ENCODE peak calls at places on chromosome 17, in ten cellular contexts. B, P, H, L, G, W, R, Z, T and S are unnamed samples.

GRCh38 chr17:72666519-72666874 is 426.0 kb downstream of the SLC39A11 start:
- DNase-seq in B (no peak), P (peak), H (no peak), L (no peak), G (peak), W (peak), R (no peak), Z (no peak), T (no peak), S (peak)

GRCh38 chr17:29524692-29525091 is 42.1 kb downstream of the ABHD15 start:
- DNase-seq in B (no peak), P (no peak), H (no peak), L (no peak), G (no peak), W (no peak), R (no peak), Z (no peak), T (no peak), S (peak)

GRCh38 chr17:6245301-6245810 is 175.2 kb downstream of the WSCD1 start:
- DNase-seq in B (no peak), P (no peak), H (no peak), L (no peak), G (no peak), W (no peak), R (no peak), Z (no peak), T (no peak), S (no peak)

GRCh38 chr17:42365136-42365535 is 23.1 kb downstream of the STAT3 start:
- DNase-seq in B (no peak), P (no peak), H (no peak), L (no peak), G (peak), W (peak), R (no peak), Z (no peak), T (no peak), S (peak)

GRCh38 chr17:35701491-35701890 is 29.9 kb upstream of the RASL10B start:
- DNase-seq in B (no peak), P (no peak), H (no peak), L (no peak), G (no peak), W (no peak), R (no peak), Z (no peak), T (no peak), S (no peak)

GRCh38 chr17:45976755-45977505 is 22.1 kb upstream of the STH start:
- DNase-seq in B (no peak), P (no peak), H (no peak), L (no peak), G (peak), W (peak), R (peak), Z (no peak), T (no peak), S (no peak)

GRCh38 chr17:30812218-30813177 is 12.0 kb downstream of the CRLF3 start:
- DNase-seq in B (no peak), P (peak), H (no peak), L (no peak), G (peak), W (no peak), R (no peak), Z (no peak), T (no peak), S (peak)

GRCh38 chr17:3935140-3935542 is 18.9 kb upstream of the P2RX1 start:
- DNase-seq in B (peak), P (peak), H (no peak), L (no peak), G (peak), W (peak), R (peak), Z (no peak), T (no peak), S (peak)

GRCh38 chr17:34051046-34051445 is 204.0 kb upstream of the CCL2 start:
- DNase-seq in B (no peak), P (no peak), H (no peak), L (no peak), G (no peak), W (no peak), R (no peak), Z (no peak), T (no peak), S (no peak)

GRCh38 chr17:75845058-75845711 is 981 bp upstream of the UNC13D start:
- DNase-seq in B (peak), P (peak), H (peak), L (peak), G (no peak), W (peak), R (peak), Z (peak), T (peak), S (peak)

GRCh38 chr17:81817758-81818147 is 13.8 kb downstream of the GCGR start:
- DNase-seq in B (no peak), P (no peak), H (no peak), L (no peak), G (no peak), W (no peak), R (no peak), Z (no peak), T (no peak), S (no peak)

GRCh38 chr17:1647802-1648581 is 1.7 kb downstream of the RILP start:
- DNase-seq in B (peak), P (no peak), H (no peak), L (peak), G (no peak), W (no peak), R (peak), Z (no peak), T (no peak), S (peak)

GRCh38 chr17:51540151-51540550 is 279.8 kb downstream of the UTP18 start:
- DNase-seq in B (peak), P (no peak), H (no peak), L (no peak), G (no peak), W (no peak), R (no peak), Z (no peak), T (no peak), S (no peak)

DNA sequence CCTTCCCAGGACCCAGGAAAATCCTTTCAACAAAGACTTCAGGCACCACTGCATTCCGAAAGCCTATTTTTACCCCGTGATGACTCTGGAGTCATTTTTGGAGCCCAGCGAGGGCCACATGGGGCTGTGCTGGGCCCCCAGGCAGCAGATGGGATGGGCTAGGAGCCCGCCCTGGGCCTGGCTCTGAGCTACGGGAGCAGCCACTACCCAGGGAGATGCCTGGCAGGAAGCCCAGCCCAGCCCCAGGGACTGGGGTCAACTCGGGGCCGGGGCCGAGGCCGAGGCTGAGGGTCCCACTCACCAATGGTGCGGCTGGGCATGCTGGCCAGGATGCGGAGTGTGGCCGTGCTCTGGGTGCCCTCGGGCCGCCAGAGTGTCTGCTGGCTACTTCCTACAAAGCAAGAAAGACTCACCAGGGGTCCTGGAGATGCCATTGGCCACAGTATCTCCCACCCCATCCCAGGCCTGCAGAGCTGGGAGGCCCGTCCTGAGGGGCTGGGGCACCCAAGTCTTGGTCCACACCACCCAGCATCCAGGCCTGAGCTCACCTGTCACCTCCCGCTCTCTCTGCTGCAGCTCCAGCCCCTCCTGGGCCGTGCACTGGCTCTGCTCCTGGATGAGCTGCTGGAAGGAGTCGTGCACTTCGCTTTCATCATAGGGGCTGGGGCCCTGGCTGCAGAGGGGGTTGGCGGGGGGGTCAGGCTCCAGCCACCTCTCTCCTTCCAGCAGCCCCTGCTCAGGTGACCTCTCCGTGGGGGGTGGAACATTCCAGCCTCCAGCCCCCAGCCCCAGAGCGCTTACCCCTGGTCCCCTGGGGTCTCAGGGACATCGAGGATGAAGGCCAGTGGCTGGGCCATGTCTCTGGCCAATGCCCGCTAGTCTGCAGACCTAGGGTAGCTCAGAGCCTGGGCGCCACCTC is 2.3 kb downstream of the TMC6 start:
- DNase-seq in B (no peak), P (no peak), H (no peak), L (no peak), G (no peak), W (no peak), R (peak), Z (no peak), T (no peak), S (no peak)
- H3K4me3 ChIP-seq in B (no peak), P (no peak), H (no peak), L (no peak), G (no peak), W (no peak), R (peak), Z (no peak), T (no peak), S (no peak)

DNA sequence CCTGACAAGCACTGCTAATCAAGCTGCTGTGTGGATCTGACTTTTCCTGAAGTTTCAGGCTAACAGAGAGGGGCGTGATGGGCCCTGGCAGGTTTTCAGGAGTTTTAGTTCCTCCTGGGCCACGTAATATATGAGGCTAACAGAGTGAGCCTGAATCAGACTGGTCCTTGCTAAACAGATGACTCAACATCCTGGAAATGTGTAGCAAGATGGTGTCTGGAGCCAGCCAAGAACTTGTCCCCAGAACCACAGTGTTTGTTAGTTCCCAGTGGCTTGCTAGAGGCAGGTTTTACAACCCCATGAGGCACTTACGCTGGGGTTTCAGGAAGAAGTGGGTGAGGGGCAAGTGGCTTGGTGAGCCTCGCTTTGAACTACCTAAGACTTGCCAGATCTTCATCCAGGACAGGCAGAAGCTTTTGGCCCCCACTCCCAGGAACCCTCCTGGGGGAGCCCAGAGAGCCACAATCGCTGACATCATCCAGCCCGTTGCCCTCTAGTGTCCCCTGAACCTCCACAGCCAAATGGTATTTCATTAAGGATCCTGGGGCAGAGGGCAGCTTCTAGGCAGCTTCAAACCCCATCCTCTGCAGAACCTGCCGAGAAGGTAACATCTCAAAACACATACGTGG is 15.9 kb downstream of the TMEM92 start:
- DNase-seq in B (peak), P (peak), H (peak), L (peak), G (peak), W (peak), R (no peak), Z (peak), T (peak), S (peak)
- H3K4me3 ChIP-seq in B (no peak), P (peak), H (peak), L (no peak), G (peak), W (peak), R (peak), Z (peak), T (peak), S (peak)

GRCh38 chr17:40450175-40450574 is 6.9 kb downstream of the IGFBP4 start:
- DNase-seq in B (no peak), P (peak), H (peak), L (no peak), G (no peak), W (no peak), R (no peak), Z (no peak), T (no peak), S (no peak)
- H3K4me3 ChIP-seq in B (no peak), P (peak), H (no peak), L (no peak), G (no peak), W (no peak), R (no peak), Z (no peak), T (no peak), S (no peak)

GRCh38 chr17:50110591-50111349 is 15.6 kb downstream of the PDK2 start:
- DNase-seq in B (no peak), P (no peak), H (no peak), L (no peak), G (no peak), W (no peak), R (peak), Z (no peak), T (peak), S (no peak)

GRCh38 chr17:50113624-50114320 is 16.2 kb downstream of the SAMD14 start:
- DNase-seq in B (no peak), P (no peak), H (no peak), L (peak), G (no peak), W (no peak), R (no peak), Z (no peak), T (peak), S (no peak)

GRCh38 chr17:50111687-50112655 is 16.8 kb downstream of the PDK2 start:
- DNase-seq in B (no peak), P (no peak), H (no peak), L (no peak), G (no peak), W (no peak), R (peak), Z (no peak), T (peak), S (no peak)

GRCh38 chr17:50114401-50114800 is 15.6 kb downstream of the SAMD14 start:
- DNase-seq in B (no peak), P (no peak), H (no peak), L (no peak), G (no peak), W (no peak), R (no peak), Z (no peak), T (no peak), S (no peak)

GRCh38 chr17:50112694-50113093 is 17.3 kb downstream of the SAMD14 start:
- DNase-seq in B (no peak), P (no peak), H (peak), L (no peak), G (no peak), W (no peak), R (peak), Z (no peak), T (peak), S (no peak)
- H3K4me3 ChIP-seq in B (no peak), P (no peak), H (no peak), L (no peak), G (no peak), W (no peak), R (no peak), Z (no peak), T (no peak), S (no peak)

DNA sequence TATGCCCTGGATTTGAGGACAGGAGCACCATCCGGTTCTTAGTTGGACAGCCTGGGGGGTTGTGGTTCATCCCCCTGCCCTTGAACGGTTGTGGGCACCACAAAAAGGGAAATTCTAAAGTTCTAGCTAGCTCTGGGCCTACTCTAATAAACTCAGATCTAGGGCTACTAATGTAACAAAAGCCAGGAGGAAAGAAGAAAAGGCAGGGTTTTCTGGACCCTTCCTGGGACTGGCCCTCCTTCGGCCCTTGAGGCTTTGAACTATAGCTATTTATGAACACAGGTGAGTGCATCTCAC is 15.1 kb downstream of the ETV4 start:
- DNase-seq in B (no peak), P (no peak), H (no peak), L (no peak), G (no peak), W (no peak), R (no peak), Z (no peak), T (no peak), S (no peak)
- H3K4me3 ChIP-seq in B (no peak), P (peak), H (no peak), L (no peak), G (no peak), W (no peak), R (no peak), Z (no peak), T (no peak), S (no peak)

DNA sequence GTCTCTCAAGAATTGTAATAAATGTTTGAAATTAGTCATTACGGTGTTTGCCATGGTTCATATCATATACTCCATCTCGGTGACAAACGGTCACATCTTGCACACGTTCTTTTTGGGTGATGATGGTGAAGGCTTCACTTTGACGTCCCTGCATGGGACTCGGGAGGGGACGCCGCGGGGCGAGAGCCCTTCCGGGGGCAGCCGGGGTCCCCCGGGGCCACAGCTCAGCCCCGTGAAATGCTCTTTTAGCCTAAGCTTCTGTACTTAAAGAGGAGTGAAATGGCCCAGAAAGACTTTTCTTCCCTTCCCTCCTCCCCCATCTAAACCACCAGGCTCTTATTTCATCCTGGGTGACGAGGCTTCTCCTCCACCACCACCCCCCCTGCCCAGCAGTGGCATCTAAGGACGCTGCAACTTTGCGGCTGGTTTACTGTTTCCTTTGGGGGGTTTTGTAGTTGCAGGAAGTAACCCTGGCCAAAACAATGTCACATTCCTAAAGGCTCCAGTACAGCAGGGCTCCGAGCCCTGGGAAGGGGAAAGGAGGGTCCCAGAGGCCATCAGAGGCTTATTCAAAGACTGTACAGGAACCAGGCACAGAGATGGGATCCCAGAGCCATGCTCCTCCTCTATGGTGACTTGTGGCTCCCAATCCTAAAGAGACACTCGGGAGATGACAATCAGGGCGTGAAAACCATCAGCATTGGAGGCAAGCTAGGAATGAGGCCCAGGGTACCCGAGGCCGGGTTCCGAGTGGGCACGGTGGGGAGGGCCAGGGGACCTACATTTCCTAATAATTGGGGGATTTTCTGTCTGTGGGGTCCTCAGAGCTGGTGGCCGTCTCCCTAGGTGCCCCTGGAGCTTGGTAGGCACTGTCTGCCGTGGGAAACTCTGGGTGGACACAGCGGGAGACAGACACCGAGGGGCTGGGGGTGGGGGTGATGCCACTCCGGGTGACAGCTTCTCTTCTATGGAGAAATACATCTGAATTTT is 312.8 kb upstream of the TNRC6C start:
- DNase-seq in B (no peak), P (peak), H (no peak), L (no peak), G (peak), W (peak), R (no peak), Z (no peak), T (no peak), S (peak)
- H3K4me3 ChIP-seq in B (no peak), P (no peak), H (no peak), L (no peak), G (no peak), W (no peak), R (no peak), Z (peak), T (no peak), S (no peak)

DNA sequence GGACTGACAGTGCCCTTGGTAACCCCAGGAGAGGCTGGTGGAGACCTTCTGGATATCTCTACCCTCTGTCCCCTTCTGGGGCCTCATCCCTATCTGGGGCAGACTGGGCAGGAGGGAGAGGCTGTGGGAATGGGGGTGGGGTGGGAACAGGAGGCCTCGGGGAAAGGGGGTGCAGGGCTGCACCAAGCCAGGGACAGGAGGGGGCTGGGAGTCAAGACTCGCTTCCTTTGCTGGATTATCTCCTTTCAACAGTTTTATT is 24.8 kb downstream of the G6PC3 start:
- DNase-seq in B (no peak), P (no peak), H (no peak), L (no peak), G (no peak), W (no peak), R (no peak), Z (no peak), T (no peak), S (no peak)
- H3K4me3 ChIP-seq in B (no peak), P (no peak), H (no peak), L (no peak), G (no peak), W (peak), R (peak), Z (peak), T (peak), S (peak)

GRCh38 chr17:14458724-14459123 is 157.8 kb downstream of the HS3ST3B1 start:
- DNase-seq in B (no peak), P (no peak), H (no peak), L (no peak), G (no peak), W (no peak), R (no peak), Z (no peak), T (no peak), S (no peak)
- H3K4me3 ChIP-seq in B (no peak), P (no peak), H (no peak), L (no peak), G (no peak), W (no peak), R (no peak), Z (no peak), T (no peak), S (no peak)

GRCh38 chr17:74325376-74325742 is 667 bp upstream of the KIF19 start:
- DNase-seq in B (no peak), P (no peak), H (no peak), L (no peak), G (no peak), W (no peak), R (no peak), Z (no peak), T (no peak), S (no peak)
- H3K4me3 ChIP-seq in B (peak), P (no peak), H (no peak), L (no peak), G (no peak), W (no peak), R (no peak), Z (peak), T (peak), S (no peak)

DNA sequence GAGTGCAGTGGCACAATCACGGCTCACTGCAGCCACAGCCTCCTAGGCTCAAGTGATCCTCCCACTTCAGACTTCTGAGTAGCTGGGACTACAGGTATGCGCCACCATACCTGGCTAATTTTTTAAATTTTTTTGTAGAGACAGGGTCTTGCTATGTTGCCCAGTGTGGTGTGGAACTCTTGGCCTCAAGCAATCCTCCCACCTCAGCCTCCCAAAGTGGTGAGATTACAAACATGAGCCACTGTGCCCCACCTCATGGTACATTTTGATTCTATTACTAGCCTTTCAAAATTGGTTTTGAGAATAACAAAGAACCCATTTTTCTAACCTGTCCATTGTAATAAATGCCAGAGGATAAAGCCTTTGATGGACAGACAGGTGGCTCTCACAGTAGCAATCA is 1.4 kb downstream of the CCDC43 start:
- DNase-seq in B (no peak), P (no peak), H (no peak), L (no peak), G (no peak), W (no peak), R (no peak), Z (no peak), T (no peak), S (no peak)
- H3K4me3 ChIP-seq in B (no peak), P (peak), H (no peak), L (no peak), G (peak), W (no peak), R (no peak), Z (peak), T (no peak), S (peak)